ENCODE peak calls at places on chromosomes 5 and 9, in five cellular contexts. K is substantia nigra; I is lung; T is CD8-positive, alpha-beta memory T cell; N is AG04450. Q is an unnamed sample.

GRCh38 chr5:90968319-90968718 is 409.7 kb downstream of the ADGRV1 start:
- DNase-seq in K (no peak), I (no peak), T (no peak), N (no peak), Q (no peak)

GRCh38 chr5:10594591-10595210 is 30.8 kb downstream of the ANKRD33B start:
- DNase-seq in K (no peak), I (no peak), T (no peak), N (no peak), Q (no peak)

GRCh38 chr5:100683881-100684280 is 148.7 kb downstream of the FAM174A start:
- DNase-seq in K (no peak), I (no peak), T (no peak), N (no peak), Q (no peak)

GRCh38 chr5:72478276-72478675 is 28.9 kb downstream of the ZNF366 start:
- DNase-seq in K (no peak), I (no peak), T (no peak), N (no peak), Q (no peak)

GRCh38 chr5:59479084-59479483 is 414.4 kb downstream of the PDE4D start:
- DNase-seq in K (no peak), I (no peak), T (no peak), N (no peak), Q (no peak)

GRCh38 chr5:149549461-149550266 is 1.6 kb downstream of the CSNK1A1 start:
- DNase-seq in K (no peak), I (no peak), T (peak), N (no peak), Q (peak)

GRCh38 chr5:35758151-35758724 is 98.5 kb upstream of the IL7R start:
- DNase-seq in K (no peak), I (no peak), T (no peak), N (no peak), Q (no peak)

GRCh38 chr5:177592905-177593304 is 902 bp downstream of the TMED9 start:
- DNase-seq in K (no peak), I (no peak), T (no peak), N (no peak), Q (no peak)

GRCh38 chr5:174176511-174176910 is 131.0 kb downstream of the NSG2 start:
- DNase-seq in K (no peak), I (no peak), T (no peak), N (no peak), Q (no peak)

GRCh38 chr5:172451771-172452197 is 2.5 kb downstream of the SH3PXD2B start:
- DNase-seq in K (no peak), I (no peak), T (no peak), N (no peak), Q (peak)

GRCh38 chr5:154482528-154483449 is 4.8 kb upstream of the HAND1 start:
- DNase-seq in K (no peak), I (no peak), T (no peak), N (no peak), Q (no peak)

GRCh38 chr5:180669661-180670060 is 20.3 kb upstream of the FLT4 start:
- DNase-seq in K (no peak), I (no peak), T (no peak), N (no peak), Q (no peak)

GRCh38 chr5:151178779-151179488 is 21.4 kb upstream of the ANXA6 start:
- DNase-seq in K (no peak), I (no peak), T (no peak), N (no peak), Q (no peak)

GRCh38 chr9:137372693-137373610 is 50.0 kb downstream of the EXD3 start:
- DNase-seq in K (no peak), I (no peak), T (no peak), N (no peak), Q (peak)

GRCh38 chr5:14250094-14250777 is 107.1 kb downstream of the TRIO start:
- DNase-seq in K (peak), I (no peak), T (no peak), N (peak), Q (peak)

GRCh38 chr9:91711755-91712591 is 238.1 kb downstream of the ROR2 start:
- DNase-seq in K (no peak), I (no peak), T (peak), N (no peak), Q (no peak)

GRCh38 chr5:176447538-176447981 is 625 bp upstream of the FAF2 start:
- DNase-seq in K (peak), I (no peak), T (no peak), N (no peak), Q (no peak)

GRCh38 chr5:8981016-8981415 is 564.9 kb downstream of the SEMA5A start:
- DNase-seq in K (no peak), I (no peak), T (no peak), N (no peak), Q (no peak)

GRCh38 chr5:40503438-40503837 is 176.3 kb upstream of the PTGER4 start:
- DNase-seq in K (no peak), I (no peak), T (no peak), N (no peak), Q (no peak)

DNA sequence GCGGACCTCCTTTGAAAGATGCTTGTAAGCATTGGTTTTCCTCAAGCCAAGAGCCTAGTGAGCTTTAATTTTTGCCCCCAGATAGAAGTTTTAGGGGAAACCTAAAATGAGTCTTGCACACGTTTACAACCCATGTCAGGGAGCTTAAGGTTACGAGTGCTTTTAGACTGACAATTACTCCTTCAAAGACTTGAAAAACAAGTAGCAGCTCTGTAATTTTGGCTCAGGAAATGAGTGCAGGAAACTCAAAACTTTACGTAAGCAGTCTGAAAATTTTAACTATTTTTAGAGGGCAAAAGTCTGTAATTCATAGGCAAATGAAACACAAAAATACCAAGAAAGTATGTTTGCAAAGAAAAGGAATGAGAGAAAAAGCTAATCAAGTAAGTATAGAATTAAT is 36.8 kb downstream of the UBE2QL1 start:
- DNase-seq in K (no peak), I (no peak), T (peak), N (no peak), Q (no peak)
- H3K27ac ChIP-seq in K (no peak), I (no peak), T (no peak), N (no peak), Q (no peak)

GRCh38 chr9:114893221-114893620 is 37.2 kb downstream of the TNFSF8 start:
- DNase-seq in K (no peak), I (no peak), T (no peak), N (no peak), Q (no peak)
- H3K27ac ChIP-seq in K (no peak), I (no peak), T (no peak), N (no peak), Q (no peak)

DNA sequence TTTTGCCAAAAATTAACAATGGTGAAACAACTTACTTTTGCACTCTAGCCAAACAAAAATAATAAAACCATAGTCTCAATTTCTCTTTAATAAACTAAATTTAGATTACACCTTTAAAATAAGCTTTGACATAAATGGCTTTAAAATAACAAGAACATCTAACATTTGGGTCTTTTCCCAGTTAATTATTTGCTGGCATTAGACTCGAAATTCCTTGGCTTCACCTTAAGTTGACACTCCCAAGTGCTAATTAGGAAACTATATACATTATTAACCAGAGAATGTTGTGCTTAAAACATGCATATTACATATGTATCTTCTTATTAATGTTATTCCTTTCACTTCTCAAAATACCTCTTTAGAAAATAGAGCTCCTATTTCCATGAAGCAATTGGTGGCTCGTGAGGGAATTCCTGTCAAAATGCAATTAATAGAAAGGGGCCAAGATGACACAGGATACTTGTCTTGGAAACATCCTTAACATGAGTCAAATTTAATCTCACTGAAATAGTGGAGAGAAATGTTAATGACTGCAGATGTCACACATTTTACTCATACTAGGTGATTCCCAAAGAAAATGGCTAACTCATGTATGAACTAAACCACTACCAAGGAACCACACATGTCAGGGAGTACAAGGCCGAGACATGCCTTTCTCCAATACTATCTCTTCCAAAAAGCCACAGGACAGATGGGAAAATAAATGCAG is 932.9 kb upstream of the DMAC1 start:
- DNase-seq in K (no peak), I (no peak), T (no peak), N (no peak), Q (no peak)
- H3K27ac ChIP-seq in K (no peak), I (no peak), T (no peak), N (no peak), Q (no peak)

GRCh38 chr5:80136751-80137272 is 101.7 kb downstream of the THBS4 start:
- DNase-seq in K (no peak), I (no peak), T (no peak), N (no peak), Q (no peak)
- H3K27ac ChIP-seq in K (no peak), I (no peak), T (no peak), N (no peak), Q (no peak)

DNA sequence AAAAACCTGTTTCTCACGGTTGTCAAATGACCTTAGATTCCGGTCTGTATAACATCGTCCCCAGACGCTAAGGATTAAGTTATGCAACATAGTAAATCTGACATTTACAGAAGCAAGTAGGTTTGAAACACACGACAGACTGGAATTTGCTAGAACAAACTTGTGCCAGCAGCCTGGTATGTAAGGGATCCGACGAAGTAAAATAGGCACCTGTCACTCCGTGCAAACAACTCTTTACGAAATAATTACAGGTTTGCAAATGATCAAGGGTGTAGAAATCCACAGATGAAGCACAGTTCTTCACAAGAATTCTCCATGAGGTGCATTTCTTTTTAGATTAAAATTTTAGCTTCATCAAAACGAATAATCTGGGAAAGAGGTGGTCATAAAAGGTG is 519 bp downstream of the MOCS2 start:
- DNase-seq in K (no peak), I (no peak), T (no peak), N (no peak), Q (peak)
- H3K27ac ChIP-seq in K (peak), I (peak), T (peak), N (no peak), Q (peak)

GRCh38 chr9:124812401-124813016 is 35.6 kb downstream of the OLFML2A start:
- DNase-seq in K (no peak), I (no peak), T (no peak), N (peak), Q (no peak)

GRCh38 chr9:124813496-124814177 is 36.7 kb downstream of the OLFML2A start:
- DNase-seq in K (no peak), I (no peak), T (no peak), N (no peak), Q (no peak)

GRCh38 chr9:124814178-124814535 is 37.2 kb downstream of the OLFML2A start:
- DNase-seq in K (no peak), I (no peak), T (no peak), N (no peak), Q (no peak)

GRCh38 chr9:124810513-124811355 is 33.8 kb downstream of the OLFML2A start:
- DNase-seq in K (no peak), I (no peak), T (no peak), N (peak), Q (no peak)

GRCh38 chr9:124813041-124813440 is 36.1 kb downstream of the OLFML2A start:
- DNase-seq in K (no peak), I (no peak), T (no peak), N (no peak), Q (no peak)
- H3K27ac ChIP-seq in K (no peak), I (no peak), T (no peak), N (peak), Q (no peak)

Q was measured in body of pancreas.